ENCODE peak calls at places on chromosomes 2 and 18, in ten cellular contexts. One of them, this sample, is unnamed.

GRCh38 chr18:50704541-50704940 is 115.3 kb downstream of the MRO start:
- DNase-seq in cardiac fibroblast: no peak
- DNase-seq in astrocyte of the cerebellum: no peak
- DNase-seq in neural progenitor cell: no peak
- DNase-seq in psoas muscle: no peak
- DNase-seq in pancreas: no peak
- DNase-seq in AG04450: no peak
- DNase-seq in thyroid gland: no peak
- DNase-seq in RWPE2: no peak
- DNase-seq in CD8-positive, alpha-beta T cell: no peak
- DNase-seq in this sample: no peak

GRCh38 chr2:160440888-160441287 is 52.7 kb downstream of the RBMS1 start:
- DNase-seq in cardiac fibroblast: no peak
- DNase-seq in astrocyte of the cerebellum: no peak
- DNase-seq in neural progenitor cell: no peak
- DNase-seq in psoas muscle: no peak
- DNase-seq in pancreas: no peak
- DNase-seq in AG04450: no peak
- DNase-seq in thyroid gland: no peak
- DNase-seq in RWPE2: no peak
- DNase-seq in CD8-positive, alpha-beta T cell: no peak
- DNase-seq in this sample: no peak

GRCh38 chr2:218427741-218428140 is 8.8 kb downstream of the VIL1 start:
- DNase-seq in cardiac fibroblast: no peak
- DNase-seq in astrocyte of the cerebellum: no peak
- DNase-seq in neural progenitor cell: no peak
- DNase-seq in psoas muscle: no peak
- DNase-seq in pancreas: no peak
- DNase-seq in AG04450: no peak
- DNase-seq in thyroid gland: no peak
- DNase-seq in RWPE2: no peak
- DNase-seq in CD8-positive, alpha-beta T cell: no peak
- DNase-seq in this sample: no peak

GRCh38 chr2:150190546-150190945 is 296.9 kb downstream of the RND3 start:
- DNase-seq in cardiac fibroblast: no peak
- DNase-seq in astrocyte of the cerebellum: no peak
- DNase-seq in neural progenitor cell: no peak
- DNase-seq in psoas muscle: no peak
- DNase-seq in pancreas: no peak
- DNase-seq in AG04450: no peak
- DNase-seq in thyroid gland: no peak
- DNase-seq in RWPE2: no peak
- DNase-seq in CD8-positive, alpha-beta T cell: no peak
- DNase-seq in this sample: no peak

GRCh38 chr2:150465703-150466569 is 21.5 kb downstream of the RND3 start:
- DNase-seq in cardiac fibroblast: peak
- DNase-seq in astrocyte of the cerebellum: no peak
- DNase-seq in neural progenitor cell: no peak
- DNase-seq in psoas muscle: no peak
- DNase-seq in pancreas: no peak
- DNase-seq in AG04450: no peak
- DNase-seq in thyroid gland: no peak
- DNase-seq in RWPE2: no peak
- DNase-seq in CD8-positive, alpha-beta T cell: no peak
- DNase-seq in this sample: no peak

GRCh38 chr2:182324665-182325064 is 102.2 kb downstream of the PDE1A start:
- DNase-seq in cardiac fibroblast: peak
- DNase-seq in astrocyte of the cerebellum: no peak
- DNase-seq in neural progenitor cell: no peak
- DNase-seq in psoas muscle: no peak
- DNase-seq in pancreas: no peak
- DNase-seq in AG04450: peak
- DNase-seq in thyroid gland: peak
- DNase-seq in RWPE2: no peak
- DNase-seq in CD8-positive, alpha-beta T cell: no peak
- DNase-seq in this sample: peak

GRCh38 chr18:76514573-76514972 is 19.5 kb upstream of the ZNF516 start:
- DNase-seq in cardiac fibroblast: no peak
- DNase-seq in astrocyte of the cerebellum: no peak
- DNase-seq in neural progenitor cell: no peak
- DNase-seq in psoas muscle: no peak
- DNase-seq in pancreas: no peak
- DNase-seq in AG04450: no peak
- DNase-seq in thyroid gland: no peak
- DNase-seq in RWPE2: no peak
- DNase-seq in CD8-positive, alpha-beta T cell: no peak
- DNase-seq in this sample: no peak

GRCh38 chr2:65416945-65417344 is 15.5 kb downstream of the SPRED2 start:
- DNase-seq in cardiac fibroblast: no peak
- DNase-seq in astrocyte of the cerebellum: no peak
- DNase-seq in neural progenitor cell: no peak
- DNase-seq in psoas muscle: no peak
- DNase-seq in pancreas: no peak
- DNase-seq in AG04450: no peak
- DNase-seq in thyroid gland: no peak
- DNase-seq in RWPE2: no peak
- DNase-seq in CD8-positive, alpha-beta T cell: no peak
- DNase-seq in this sample: no peak

GRCh38 chr2:36670881-36671595 is 25.5 kb upstream of the VIT start:
- DNase-seq in cardiac fibroblast: peak
- DNase-seq in astrocyte of the cerebellum: peak
- DNase-seq in neural progenitor cell: no peak
- DNase-seq in psoas muscle: no peak
- DNase-seq in pancreas: no peak
- DNase-seq in AG04450: no peak
- DNase-seq in thyroid gland: no peak
- DNase-seq in RWPE2: no peak
- DNase-seq in CD8-positive, alpha-beta T cell: no peak
- DNase-seq in this sample: no peak

GRCh38 chr2:121363632-121364420 is 78.8 kb upstream of the TFCP2L1 start:
- DNase-seq in cardiac fibroblast: peak
- DNase-seq in astrocyte of the cerebellum: peak
- DNase-seq in neural progenitor cell: no peak
- DNase-seq in psoas muscle: peak
- DNase-seq in pancreas: no peak
- DNase-seq in AG04450: no peak
- DNase-seq in thyroid gland: no peak
- DNase-seq in RWPE2: no peak
- DNase-seq in CD8-positive, alpha-beta T cell: no peak
- DNase-seq in this sample: peak

GRCh38 chr2:230809677-230810251 is 55.0 kb upstream of the ITM2C start:
- DNase-seq in cardiac fibroblast: no peak
- DNase-seq in astrocyte of the cerebellum: no peak
- DNase-seq in neural progenitor cell: no peak
- DNase-seq in psoas muscle: no peak
- DNase-seq in pancreas: no peak
- DNase-seq in AG04450: no peak
- DNase-seq in thyroid gland: no peak
- DNase-seq in RWPE2: no peak
- DNase-seq in CD8-positive, alpha-beta T cell: no peak
- DNase-seq in this sample: no peak
- TF ChIP-seq CTCF in cardiac fibroblast: no peak
- TF ChIP-seq CTCF in astrocyte of the cerebellum: peak
- TF ChIP-seq CTCF in neural progenitor cell: peak
- TF ChIP-seq CTCF in psoas muscle: no peak
- TF ChIP-seq CTCF in pancreas: no peak
- TF ChIP-seq CTCF in AG04450: peak
- TF ChIP-seq CTCF in thyroid gland: no peak
- TF ChIP-seq CTCF in RWPE2: peak
- TF ChIP-seq CTCF in CD8-positive, alpha-beta T cell: no peak
- TF ChIP-seq CTCF in this sample: no peak

DNA sequence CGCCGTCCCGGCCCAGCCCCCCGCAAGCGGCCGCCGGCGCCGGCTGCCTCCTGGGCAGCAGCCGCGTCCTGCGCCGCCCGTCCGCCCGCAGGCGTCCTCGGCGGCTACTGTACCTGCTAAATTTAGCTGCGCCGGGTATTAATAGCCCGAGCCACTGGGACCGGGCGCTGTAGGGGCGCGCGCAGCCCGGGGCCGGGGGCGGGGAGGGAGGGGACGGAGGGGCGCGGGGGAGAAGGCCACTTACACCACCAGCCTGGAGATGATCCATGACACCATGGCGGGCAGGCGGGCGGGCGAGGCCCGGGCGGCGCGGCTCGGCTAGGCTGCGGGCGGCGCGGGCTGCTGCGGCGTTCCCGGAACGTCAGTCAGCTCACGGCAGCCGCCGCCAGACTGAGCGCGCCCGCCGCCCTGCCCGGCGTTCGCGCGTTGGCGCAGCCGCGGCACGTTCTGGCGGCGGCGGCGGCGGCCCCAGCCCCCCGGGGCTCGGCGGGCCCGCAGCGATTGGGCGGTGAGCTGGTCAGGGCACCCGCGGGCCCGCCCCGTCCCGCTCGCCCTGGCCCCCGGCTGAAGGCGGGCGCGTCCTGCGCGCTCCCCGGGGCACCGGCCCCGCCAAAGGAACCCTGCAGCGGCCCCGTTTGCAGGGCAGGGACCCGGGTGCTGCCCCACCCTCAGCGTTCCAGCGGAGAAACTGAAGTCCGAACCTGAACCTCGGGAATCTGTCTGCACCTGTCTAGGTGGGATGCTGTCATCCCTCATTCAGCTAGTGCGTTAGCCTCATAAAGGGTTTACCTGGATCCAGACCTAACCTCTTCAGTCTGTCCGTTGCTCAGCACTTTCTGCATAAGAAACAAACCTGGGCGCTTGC is at the start of gene REEP1:
- DNase-seq in cardiac fibroblast: no peak
- DNase-seq in astrocyte of the cerebellum: no peak
- DNase-seq in neural progenitor cell: peak
- DNase-seq in psoas muscle: peak
- DNase-seq in pancreas: peak
- DNase-seq in AG04450: no peak
- DNase-seq in thyroid gland: peak
- DNase-seq in RWPE2: no peak
- DNase-seq in CD8-positive, alpha-beta T cell: no peak
- DNase-seq in this sample: no peak
- H3K4me3 ChIP-seq in cardiac fibroblast: peak
- H3K4me3 ChIP-seq in astrocyte of the cerebellum: peak
- H3K4me3 ChIP-seq in neural progenitor cell: peak
- H3K4me3 ChIP-seq in psoas muscle: peak
- H3K4me3 ChIP-seq in pancreas: peak
- H3K4me3 ChIP-seq in AG04450: peak
- H3K4me3 ChIP-seq in thyroid gland: no peak
- H3K4me3 ChIP-seq in RWPE2: peak
- H3K4me3 ChIP-seq in CD8-positive, alpha-beta T cell: peak
- H3K4me3 ChIP-seq in this sample: peak

GRCh38 chr2:74474899-74475298 is 2.4 kb upstream of the MRPL53 start:
- DNase-seq in cardiac fibroblast: peak
- DNase-seq in astrocyte of the cerebellum: no peak
- DNase-seq in neural progenitor cell: peak
- DNase-seq in psoas muscle: no peak
- DNase-seq in pancreas: no peak
- DNase-seq in AG04450: no peak
- DNase-seq in thyroid gland: no peak
- DNase-seq in RWPE2: no peak
- DNase-seq in CD8-positive, alpha-beta T cell: no peak
- DNase-seq in this sample: no peak
- TF ChIP-seq CTCF in cardiac fibroblast: peak
- TF ChIP-seq CTCF in astrocyte of the cerebellum: peak
- TF ChIP-seq CTCF in neural progenitor cell: peak
- TF ChIP-seq CTCF in psoas muscle: no peak
- TF ChIP-seq CTCF in pancreas: no peak
- TF ChIP-seq CTCF in AG04450: peak
- TF ChIP-seq CTCF in thyroid gland: no peak
- TF ChIP-seq CTCF in RWPE2: no peak
- TF ChIP-seq CTCF in CD8-positive, alpha-beta T cell: no peak
- TF ChIP-seq CTCF in this sample: peak

DNA sequence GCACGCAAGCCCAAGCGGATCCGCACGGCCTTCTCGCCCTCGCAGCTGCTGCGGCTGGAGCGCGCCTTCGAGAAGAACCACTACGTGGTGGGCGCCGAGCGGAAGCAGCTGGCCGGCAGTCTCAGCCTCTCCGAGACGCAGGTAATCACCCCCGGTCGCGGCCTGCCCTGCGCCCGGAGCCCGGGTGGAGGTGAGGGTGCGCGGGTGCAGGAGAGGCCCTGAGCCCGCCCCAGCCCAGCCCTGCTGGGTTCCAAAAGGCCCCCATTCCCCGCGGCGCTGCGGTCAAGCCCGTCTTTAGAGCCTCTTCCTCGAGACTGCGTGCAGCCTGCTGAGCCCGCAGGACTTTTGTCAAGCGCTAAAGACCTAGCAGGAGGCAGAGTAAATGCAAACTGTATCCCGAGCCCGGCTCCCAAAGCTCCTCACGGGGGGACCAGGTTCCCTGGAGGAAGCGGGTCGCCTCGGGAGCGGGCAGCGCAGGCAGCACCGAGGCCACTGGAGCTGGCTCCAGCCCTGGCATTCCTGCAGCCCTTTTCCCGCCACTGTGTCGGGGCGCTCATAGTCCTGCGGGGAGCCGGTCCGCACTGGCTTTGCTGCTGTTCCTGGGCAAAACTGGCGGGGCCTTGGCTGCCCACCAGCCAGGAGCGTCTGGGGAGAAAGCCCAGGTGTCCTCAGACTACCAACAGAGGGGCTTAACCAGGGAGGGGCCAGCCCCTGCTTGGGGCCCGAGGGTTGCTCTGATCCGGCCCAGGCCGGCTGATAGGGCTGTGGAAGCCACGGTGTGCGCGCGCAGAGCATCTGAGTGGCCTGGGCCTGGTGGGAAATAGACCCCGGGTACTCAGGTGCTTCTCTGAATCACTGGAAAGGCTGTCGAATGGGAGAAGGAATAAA is 7.3 kb downstream of the EMX1 start:
- DNase-seq in cardiac fibroblast: no peak
- DNase-seq in astrocyte of the cerebellum: no peak
- DNase-seq in neural progenitor cell: peak
- DNase-seq in psoas muscle: no peak
- DNase-seq in pancreas: no peak
- DNase-seq in AG04450: no peak
- DNase-seq in thyroid gland: no peak
- DNase-seq in RWPE2: peak
- DNase-seq in CD8-positive, alpha-beta T cell: no peak
- DNase-seq in this sample: no peak
- H3K4me3 ChIP-seq in cardiac fibroblast: no peak
- H3K4me3 ChIP-seq in astrocyte of the cerebellum: no peak
- H3K4me3 ChIP-seq in neural progenitor cell: peak
- H3K4me3 ChIP-seq in psoas muscle: no peak
- H3K4me3 ChIP-seq in pancreas: no peak
- H3K4me3 ChIP-seq in AG04450: no peak
- H3K4me3 ChIP-seq in thyroid gland: no peak
- H3K4me3 ChIP-seq in RWPE2: no peak
- H3K4me3 ChIP-seq in CD8-positive, alpha-beta T cell: no peak
- H3K4me3 ChIP-seq in this sample: no peak

This sample was measured in foreskin fibroblast.